ENCODE peak calls at places on chromosome 22, in seven cellular contexts. G is adrenal gland, R is HCT116, H is pancreas, A is dorsolateral prefrontal cortex, C is colonic mucosa, V is GM20000. Z is an unnamed sample.

GRCh38 chr22:33325232-33326004 is 267.2 kb upstream of the SYN3 start:
- DNase-seq in G (no peak), C (peak), V (peak), R (no peak), A (no peak), H (no peak), Z (peak)

GRCh38 chr22:44667829-44668189 is 34.2 kb upstream of the PRR5 start:
- DNase-seq in H (no peak), V (no peak), R (no peak), C (no peak), A (no peak), G (no peak), Z (no peak)

GRCh38 chr22:37802310-37803194 is 5.2 kb upstream of the GCAT start:
- DNase-seq in H (peak), G (peak), A (peak), C (peak), R (no peak), V (peak), Z (no peak)

GRCh38 chr22:39607093-39607492 is 36.5 kb downstream of the CACNA1I start:
- DNase-seq in V (no peak), H (no peak), A (no peak), R (no peak), G (no peak), C (no peak), Z (no peak)

GRCh38 chr22:50119768-50120251 is 30.0 kb downstream of the MOV10L1 start:
- DNase-seq in A (no peak), V (no peak), G (no peak), H (no peak), R (no peak), C (no peak), Z (no peak)

GRCh38 chr22:49534386-49534785 is 293.3 kb downstream of the BRD1 start:
- DNase-seq in R (no peak), A (no peak), G (no peak), C (no peak), V (no peak), H (no peak), Z (no peak)

GRCh38 chr22:50186789-50187523 is 1.2 kb downstream of the TRABD start:
- DNase-seq in A (peak), H (peak), R (no peak), G (no peak), V (no peak), C (peak), Z (no peak)

GRCh38 chr22:46131151-46131587 is 19.2 kb upstream of the PPARA start:
- DNase-seq in H (no peak), A (no peak), G (no peak), R (no peak), C (no peak), V (no peak), Z (no peak)

GRCh38 chr22:37817705-37818311 is 5.4 kb upstream of the GALR3 start:
- DNase-seq in G (peak), C (peak), H (peak), R (no peak), A (peak), V (peak), Z (peak)

GRCh38 chr22:24070553-24070952 is 59.4 kb downstream of the CABIN1 start:
- DNase-seq in R (no peak), H (no peak), A (no peak), G (no peak), C (no peak), V (no peak), Z (no peak)

GRCh38 chr22:44172370-44173108 is 8.2 kb upstream of the PARVG start:
- DNase-seq in C (peak), G (peak), R (no peak), V (peak), H (no peak), A (peak), Z (peak)

GRCh38 chr22:27732391-27732790 is 69.2 kb downstream of the MN1 start:
- DNase-seq in A (no peak), H (no peak), C (no peak), V (no peak), G (no peak), R (no peak), Z (no peak)
- TF ChIP-seq CTCF in A (no peak), H (no peak), C (no peak), V (no peak), G (no peak), R (no peak), Z (no peak)

DNA sequence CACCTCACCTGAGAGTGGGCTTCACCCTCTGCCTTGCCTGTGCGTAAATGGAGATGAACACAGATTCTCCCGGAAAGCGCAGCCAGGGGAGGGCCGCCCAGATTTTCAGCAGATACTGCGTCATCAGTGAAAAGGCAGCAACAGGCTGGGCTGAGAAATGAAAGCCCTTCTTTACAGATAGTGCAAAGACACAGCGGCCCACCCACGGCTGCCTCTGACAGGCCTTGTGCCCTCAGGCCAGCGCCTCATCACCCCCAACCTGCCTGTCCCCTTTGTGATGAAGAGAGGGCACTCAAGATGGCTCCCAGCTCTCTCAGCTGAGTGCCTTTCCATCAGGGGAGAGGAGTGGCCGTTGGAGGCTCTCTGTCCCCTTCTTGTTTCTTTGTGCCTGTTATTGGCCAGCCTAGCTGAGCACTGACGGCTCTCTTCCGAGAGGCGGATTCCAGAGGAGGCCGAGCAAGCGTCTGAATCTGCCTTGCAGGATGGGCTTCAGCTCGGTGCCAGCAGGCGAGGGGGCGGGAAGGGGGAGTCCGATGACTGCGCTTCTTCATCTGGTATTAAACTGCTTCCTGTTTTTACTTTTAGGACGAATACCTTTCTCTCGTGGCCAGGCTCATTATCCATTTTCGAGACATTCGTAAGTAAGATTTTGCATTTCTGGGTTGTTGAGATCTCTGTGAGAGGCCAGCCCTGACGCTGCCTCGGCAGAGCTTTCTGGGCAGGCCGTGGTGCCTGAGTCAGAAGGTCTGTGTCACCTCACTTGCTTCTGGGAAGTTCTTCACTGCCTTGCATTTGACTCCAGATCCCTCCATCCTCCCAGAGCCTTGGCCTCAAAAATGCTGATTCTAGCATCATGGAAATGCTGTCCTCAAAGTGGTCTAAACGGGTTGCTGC is 43.7 kb downstream of the MED15 start:
- DNase-seq in C (no peak), A (no peak), H (no peak), V (peak), G (peak), R (no peak), Z (peak)
- TF ChIP-seq CTCF in C (no peak), A (no peak), H (no peak), V (no peak), G (no peak), R (no peak), Z (no peak)

DNA sequence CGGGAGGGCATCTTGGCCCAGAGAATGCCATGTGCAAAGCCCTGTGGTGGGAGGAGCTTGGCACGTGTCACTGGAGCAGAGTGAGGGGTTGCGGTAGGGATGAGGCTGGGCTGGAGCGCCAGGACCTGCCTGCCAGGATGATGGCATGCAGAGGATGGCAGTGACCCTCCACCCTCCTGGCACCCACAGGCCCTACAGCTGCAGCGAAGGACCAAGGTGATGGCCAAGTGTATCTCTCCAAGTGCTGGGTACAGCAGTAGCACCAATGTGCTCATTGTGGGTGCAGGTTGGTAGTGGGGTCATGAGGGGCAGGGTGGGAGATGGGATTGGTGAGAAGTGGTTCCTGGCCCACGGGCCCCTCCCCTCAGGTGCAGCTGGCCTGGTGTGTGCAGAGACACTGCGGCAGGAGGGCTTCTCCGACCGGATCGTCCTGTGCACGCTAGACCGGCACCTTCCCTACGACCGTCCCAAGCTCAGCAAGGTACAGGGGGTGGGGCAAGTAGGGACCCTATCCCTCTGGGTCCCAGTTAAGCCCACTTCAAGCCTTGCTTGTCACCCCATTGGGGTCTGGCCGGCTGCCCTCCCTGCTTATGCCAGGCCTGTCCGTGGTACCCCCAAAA is 7.4 kb downstream of the AIFM3 start:
- DNase-seq in C (no peak), G (no peak), A (no peak), R (no peak), H (no peak), V (no peak), Z (no peak)
- TF ChIP-seq CTCF in C (no peak), G (no peak), A (no peak), R (no peak), H (no peak), V (no peak), Z (no peak)

DNA sequence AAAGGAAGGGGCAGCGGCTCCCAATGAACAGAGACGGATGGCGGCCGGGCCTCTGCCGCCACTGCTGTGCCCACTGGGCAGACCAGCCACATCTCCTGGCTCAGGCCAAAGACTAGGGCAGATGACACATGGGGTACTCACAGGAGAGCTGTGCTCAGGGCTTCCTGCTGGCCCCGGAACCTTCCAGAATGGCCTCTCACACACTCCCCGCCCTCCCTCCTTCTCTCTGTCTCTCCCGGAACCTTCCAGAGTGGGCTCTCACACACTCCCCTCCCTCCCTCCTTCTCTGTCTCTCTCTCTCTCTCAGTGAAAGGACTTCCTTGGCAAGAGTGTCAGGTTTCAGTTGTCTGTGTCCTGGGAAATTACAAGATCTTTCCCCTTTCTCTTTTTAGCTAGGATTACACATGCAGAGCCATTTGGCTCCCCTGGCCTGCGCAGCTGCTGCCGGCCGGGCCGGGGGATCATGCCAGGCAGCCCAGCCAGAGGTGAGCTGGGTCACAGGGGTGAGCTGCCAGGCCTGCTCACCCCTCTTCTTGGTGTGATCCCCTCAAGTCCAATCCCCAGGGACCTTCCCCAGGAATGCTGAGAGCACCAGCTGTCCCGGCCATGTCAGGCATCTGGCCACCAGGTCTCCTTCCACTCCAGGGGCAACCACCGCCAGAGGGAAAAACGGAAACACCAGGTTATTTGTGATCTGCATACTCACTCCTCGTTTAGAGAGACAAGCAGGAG is 45.3 kb upstream of the ADA2 start:
- DNase-seq in A (no peak), R (no peak), V (no peak), H (no peak), C (no peak), G (no peak), Z (no peak)
- TF ChIP-seq CTCF in A (no peak), R (no peak), V (no peak), H (no peak), C (no peak), G (no peak), Z (no peak)